ENCODE peak calls at places on chromosomes 12 and 14, in ten cellular contexts. M, V, N, W, L, J, Y, S, U and I are unnamed samples.

GRCh38 chr12:130049666-130050065 is 112.6 kb upstream of the FZD10 start:
- DNase-seq in J (no peak), L (no peak), U (no peak), M (no peak), N (no peak), V (no peak), S (no peak), Y (no peak), W (no peak), I (no peak)

GRCh38 chr12:22443379-22444316 is 100.7 kb downstream of the C2CD5 start:
- DNase-seq in J (peak), W (peak), L (peak), V (peak), M (peak), N (peak), U (peak), Y (peak), S (peak), I (peak)

GRCh38 chr12:80509781-80510556 is 65.9 kb downstream of the PTPRQ start:
- DNase-seq in Y (no peak), S (peak), W (no peak), M (peak), N (no peak), U (no peak), V (no peak), L (no peak), J (no peak), I (no peak)

GRCh38 chr12:21416611-21417121 is 20.8 kb upstream of the PYROXD1 start:
- DNase-seq in N (no peak), V (no peak), Y (no peak), W (no peak), M (no peak), J (no peak), L (no peak), S (peak), U (no peak), I (no peak)

GRCh38 chr14:81178063-81178462 is 42.7 kb downstream of the GTF2A1 start:
- DNase-seq in J (no peak), L (no peak), S (no peak), W (no peak), N (peak), U (no peak), V (no peak), M (no peak), Y (no peak), I (no peak)

GRCh38 chr12:10097521-10097920 is 1.3 kb downstream of the CLEC1A start:
- DNase-seq in Y (no peak), N (no peak), U (no peak), S (no peak), W (no peak), J (no peak), M (no peak), L (no peak), V (no peak), I (no peak)

GRCh38 chr14:58824106-58824505 is 186.3 kb downstream of the DACT1 start:
- DNase-seq in U (no peak), V (no peak), S (peak), Y (no peak), J (no peak), N (no peak), L (no peak), W (no peak), M (no peak), I (no peak)

GRCh38 chr12:5176058-5176457 is 132.4 kb downstream of the KCNA5 start:
- DNase-seq in L (no peak), J (no peak), M (no peak), Y (no peak), W (no peak), U (no peak), S (no peak), V (no peak), N (no peak), I (no peak)

GRCh38 chr12:111757361-111758119 is 9.2 kb upstream of the ALDH2 start:
- DNase-seq in Y (peak), N (no peak), V (no peak), M (peak), W (peak), S (peak), U (no peak), L (no peak), J (peak), I (peak)

GRCh38 chr14:78119440-78119839 is 50.7 kb upstream of the NRXN3 start:
- DNase-seq in U (no peak), Y (no peak), N (no peak), W (no peak), S (no peak), J (no peak), L (no peak), M (no peak), V (no peak), I (no peak)

GRCh38 chr14:87503711-87504110 is 489.3 kb downstream of the GALC start:
- DNase-seq in W (no peak), N (no peak), Y (no peak), J (no peak), S (no peak), V (no peak), L (no peak), M (no peak), U (peak), I (no peak)

DNA sequence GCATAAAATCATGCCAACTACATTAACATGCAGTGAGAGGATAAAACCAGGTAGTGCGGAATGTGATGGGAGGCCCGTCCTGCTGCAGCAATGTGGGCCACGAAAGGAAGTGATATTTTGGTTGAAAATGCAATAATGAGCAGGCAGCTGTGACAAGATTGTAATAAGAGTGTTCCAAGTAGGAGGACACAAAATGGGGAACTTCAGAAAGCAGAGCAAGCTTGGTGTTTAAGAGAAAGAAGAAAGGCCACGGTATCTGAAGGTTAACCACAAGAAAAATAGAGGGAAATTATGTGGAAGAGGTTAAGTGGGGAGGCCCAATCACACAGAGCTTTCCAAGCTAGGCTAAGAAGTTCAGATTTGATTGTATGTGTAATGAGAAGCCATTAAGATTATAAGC is 34.3 kb downstream of the OVCH1 start:
- DNase-seq in M (no peak), W (no peak), N (no peak), V (no peak), J (no peak), U (no peak), L (no peak), Y (no peak), S (no peak), I (no peak)
- H3K4me3 ChIP-seq in M (no peak), W (no peak), N (no peak), V (no peak), J (no peak), U (no peak), L (no peak), Y (no peak), S (no peak), I (no peak)

GRCh38 chr14:106845286-106846087 is 1319.1 kb downstream of the TMEM121 start:
- DNase-seq in J (peak), M (no peak), U (no peak), V (peak), N (peak), Y (no peak), W (peak), S (no peak), L (no peak), I (peak)
- H3K4me3 ChIP-seq in J (no peak), M (no peak), U (peak), V (peak), N (peak), Y (peak), W (no peak), S (no peak), L (peak), I (no peak)

GRCh38 chr12:6199211-6199530 is 1.0 kb upstream of the CD9 start:
- DNase-seq in V (no peak), J (no peak), N (no peak), Y (no peak), M (no peak), L (no peak), U (no peak), S (no peak), W (no peak), I (no peak)
- H3K4me3 ChIP-seq in V (no peak), J (no peak), N (no peak), Y (peak), M (peak), L (no peak), U (peak), S (no peak), W (no peak), I (no peak)

GRCh38 chr12:31361730-31362114 is 35.8 kb upstream of the SINHCAF start:
- DNase-seq in M (no peak), L (no peak), V (no peak), U (no peak), Y (no peak), J (no peak), W (no peak), N (no peak), S (no peak), I (no peak)

GRCh38 chr12:31363416-31363809 is 37.5 kb upstream of the SINHCAF start:
- DNase-seq in J (no peak), W (no peak), M (no peak), V (no peak), U (no peak), S (no peak), L (no peak), Y (no peak), N (no peak), I (no peak)

GRCh38 chr12:31362115-31362758 is 36.3 kb upstream of the SINHCAF start:
- DNase-seq in J (no peak), M (no peak), U (no peak), V (no peak), L (no peak), N (no peak), Y (no peak), S (no peak), W (no peak), I (no peak)

GRCh38 chr12:31363826-31364225 is 37.9 kb upstream of the SINHCAF start:
- DNase-seq in Y (no peak), L (no peak), W (no peak), N (no peak), S (no peak), J (no peak), U (no peak), M (no peak), V (no peak), I (no peak)

GRCh38 chr12:31362759-31363415 is 36.9 kb upstream of the SINHCAF start:
- DNase-seq in W (no peak), V (no peak), S (no peak), M (no peak), J (no peak), N (no peak), L (no peak), Y (peak), U (no peak), I (peak)
- H3K4me3 ChIP-seq in W (no peak), V (no peak), S (no peak), M (no peak), J (no peak), N (no peak), L (no peak), Y (no peak), U (no peak), I (no peak)

GRCh38 chr12:114678028-114678427 is 5.9 kb downstream of the TBX3 start:
- DNase-seq in Y (no peak), V (no peak), J (no peak), W (no peak), L (no peak), N (no peak), S (no peak), U (no peak), M (no peak), I (no peak)

GRCh38 chr12:114679942-114680341 is 4.0 kb downstream of the TBX3 start:
- DNase-seq in M (no peak), Y (no peak), U (no peak), V (no peak), L (no peak), W (no peak), J (no peak), N (no peak), S (no peak), I (no peak)

GRCh38 chr12:114680498-114681148 is 3.4 kb downstream of the TBX3 start:
- DNase-seq in S (no peak), V (no peak), W (no peak), L (no peak), N (no peak), Y (no peak), M (no peak), J (no peak), U (no peak), I (no peak)

GRCh38 chr12:114678718-114679117 is 5.3 kb downstream of the TBX3 start:
- DNase-seq in V (no peak), U (no peak), L (no peak), S (no peak), M (no peak), Y (no peak), W (no peak), J (no peak), N (no peak), I (no peak)

DNA sequence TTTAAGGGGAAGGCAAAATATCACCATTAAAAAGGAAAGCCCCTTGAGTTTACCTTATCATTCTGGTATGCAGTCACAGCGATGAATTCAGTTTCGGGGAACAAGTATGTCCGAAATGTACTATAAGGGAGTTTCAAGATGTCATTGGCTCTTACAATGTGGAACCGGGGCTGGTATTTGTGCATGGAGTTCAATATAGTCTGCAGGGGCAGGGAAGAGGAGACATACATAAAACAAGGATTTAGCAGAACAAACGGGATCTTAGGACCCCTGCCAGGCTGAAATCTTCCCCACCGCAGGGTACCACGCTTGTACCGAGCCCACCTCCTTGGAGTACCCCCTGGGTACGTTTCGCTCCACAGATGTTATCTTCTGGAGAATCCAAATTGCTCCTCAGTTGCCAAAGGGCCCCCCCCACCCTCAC is 4.5 kb downstream of the TBX3 start:
- DNase-seq in N (no peak), S (peak), V (no peak), J (no peak), U (no peak), M (no peak), Y (no peak), W (no peak), L (no peak), I (no peak)
- H3K4me3 ChIP-seq in N (no peak), S (peak), V (no peak), J (no peak), U (peak), M (peak), Y (peak), W (no peak), L (no peak), I (no peak)

DNA sequence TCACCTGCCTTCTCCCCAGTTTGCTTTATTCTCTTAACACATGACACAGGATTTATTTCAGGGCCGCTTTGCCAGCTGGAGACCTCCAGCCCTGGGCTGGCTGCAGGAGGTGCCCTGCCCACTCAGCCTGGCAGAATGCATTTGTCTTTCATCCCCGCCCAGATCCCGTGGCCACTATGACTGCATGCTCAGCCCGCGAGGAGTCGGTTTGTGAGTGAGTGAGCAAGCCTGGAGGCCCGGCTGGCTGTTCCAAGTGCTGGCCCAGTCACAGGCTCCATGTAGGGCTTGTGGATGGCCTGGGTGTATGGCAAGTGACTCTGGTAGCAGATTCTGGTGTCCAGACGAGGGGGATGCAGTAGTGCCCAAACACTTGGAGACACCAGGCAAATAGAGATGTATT is 2.1 kb downstream of the TDP1 start:
- DNase-seq in J (no peak), N (no peak), V (no peak), L (no peak), Y (no peak), W (no peak), M (peak), S (no peak), U (no peak), I (peak)
- H3K4me3 ChIP-seq in J (no peak), N (no peak), V (no peak), L (no peak), Y (no peak), W (no peak), M (no peak), S (no peak), U (no peak), I (no peak)

GRCh38 chr14:55782166-55782565 is 202.2 kb downstream of the KTN1 start:
- DNase-seq in N (no peak), L (no peak), W (no peak), U (no peak), M (peak), Y (no peak), J (no peak), S (peak), V (no peak), I (no peak)
- H3K4me3 ChIP-seq in N (no peak), L (no peak), W (no peak), U (no peak), M (no peak), Y (no peak), J (no peak), S (no peak), V (no peak), I (no peak)

GRCh38 chr14:104699426-104699748 is 10.0 kb downstream of the INF2 start:
- DNase-seq in M (no peak), N (no peak), W (no peak), Y (no peak), V (no peak), L (no peak), J (no peak), U (no peak), S (no peak), I (no peak)

GRCh38 chr14:104697317-104697703 is 7.9 kb downstream of the INF2 start:
- DNase-seq in U (no peak), J (no peak), V (no peak), W (no peak), S (no peak), N (no peak), M (no peak), Y (no peak), L (no peak), I (no peak)

GRCh38 chr14:104697892-104698583 is 8.6 kb downstream of the INF2 start:
- DNase-seq in W (no peak), M (no peak), U (no peak), S (no peak), J (no peak), V (no peak), N (no peak), Y (no peak), L (no peak), I (no peak)

GRCh38 chr14:104700224-104700623 is 10.8 kb downstream of the INF2 start:
- DNase-seq in U (no peak), S (no peak), L (no peak), N (no peak), V (no peak), J (no peak), W (no peak), Y (no peak), M (no peak), I (no peak)

GRCh38 chr14:104698688-104699425 is 9.4 kb downstream of the INF2 start:
- DNase-seq in J (no peak), W (no peak), M (no peak), S (no peak), N (no peak), U (peak), V (no peak), Y (peak), L (no peak), I (no peak)
- H3K4me3 ChIP-seq in J (no peak), W (no peak), M (no peak), S (no peak), N (no peak), U (no peak), V (no peak), Y (peak), L (no peak), I (no peak)

GRCh38 chr12:16913832-16914490 is 308.0 kb upstream of the LMO3 start:
- DNase-seq in N (no peak), Y (no peak), V (no peak), W (no peak), M (no peak), S (no peak), U (no peak), L (no peak), J (no peak), I (no peak)
- H3K4me3 ChIP-seq in N (no peak), Y (no peak), V (no peak), W (no peak), M (no peak), S (no peak), U (no peak), L (no peak), J (no peak), I (no peak)

DNA sequence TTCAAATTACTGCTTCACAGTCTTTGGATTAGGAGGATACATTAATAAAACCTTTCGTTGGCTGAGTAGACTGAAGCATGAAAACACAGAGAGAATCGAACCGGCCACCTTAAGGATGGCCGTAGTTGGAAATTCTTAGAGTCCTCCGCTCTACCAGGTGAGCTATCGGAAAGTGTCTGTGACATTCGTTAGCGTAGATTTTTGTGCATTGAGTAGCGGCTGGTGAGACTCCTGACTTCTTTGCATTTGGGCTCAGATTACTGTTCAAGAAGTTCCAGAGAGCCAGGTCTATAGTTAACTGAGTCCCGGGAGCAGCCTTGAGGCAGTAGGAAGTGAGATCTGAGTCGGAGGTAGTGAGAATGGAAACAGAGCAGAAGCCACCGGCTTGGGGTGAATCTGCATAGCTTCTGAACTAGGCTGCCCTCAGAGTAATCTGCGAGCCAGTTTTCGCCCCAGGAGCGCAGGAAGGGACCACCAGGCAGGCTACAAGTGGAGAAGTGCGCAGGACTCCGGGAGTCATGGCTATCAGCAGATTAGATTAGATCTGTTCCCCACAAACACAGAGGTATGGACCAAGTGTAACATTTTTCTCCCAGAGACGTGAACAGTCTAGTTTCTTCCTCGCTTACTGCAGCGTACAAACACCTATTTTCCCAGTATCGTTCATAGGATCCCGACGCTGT is 11.0 kb downstream of the OR6S1 start:
- DNase-seq in V (no peak), L (no peak), U (peak), S (peak), Y (no peak), J (no peak), W (peak), N (peak), M (peak), I (peak)
- H3K4me3 ChIP-seq in V (peak), L (peak), U (peak), S (peak), Y (peak), J (no peak), W (no peak), N (peak), M (peak), I (no peak)